ENCODE peak calls at places on chromosomes 13 and 19, in seven cellular contexts. W is NCI-H1092, O is NCI-H2029, L is T-cell, P is cardiac muscle cell, N is right cardiac atrium, Z is D341Med. R is an unnamed sample.

GRCh38 chr19:41994521-41994971 is 516 bp upstream of the ATP1A3 start:
- DNase-seq in Z (peak; percentile 66), W (no peak), O (no peak), L (no peak), N (no peak), P (no peak), R (no peak)

GRCh38 chr19:18100710-18101109 is 3.1 kb downstream of the MAST3 start:
- DNase-seq in O (no peak), W (no peak), L (no peak), Z (no peak), N (no peak), P (no peak), R (no peak)

GRCh38 chr19:28885965-28886364 is 327.0 kb downstream of the UQCRFS1 start:
- DNase-seq in Z (no peak), W (no peak), L (no peak), P (no peak), N (no peak), O (no peak), R (no peak)

GRCh38 chr19:43470288-43470687 is 4.9 kb upstream of the LYPD3 start:
- DNase-seq in L (peak; percentile 76), W (no peak), P (peak; percentile 7), Z (no peak), O (no peak), N (no peak), R (no peak)

GRCh38 chr19:54035215-54036178 is 28.2 kb downstream of the VSTM1 start:
- DNase-seq in O (no peak), Z (no peak), W (no peak), P (peak; percentile 91), L (no peak), N (no peak), R (no peak)

GRCh38 chr13:33884506-33885221 is 66.7 kb downstream of the RFC3 start:
- DNase-seq in W (no peak), N (no peak), P (peak; percentile 6), Z (no peak), L (no peak), O (no peak), R (no peak)

GRCh38 chr19:18253716-18254115 is 20.5 kb downstream of the IQCN start:
- DNase-seq in N (no peak), O (no peak), W (no peak), L (no peak), Z (no peak), P (no peak), R (no peak)

GRCh38 chr13:34156841-34157365 is 339.0 kb downstream of the RFC3 start:
- DNase-seq in W (peak; percentile 67), N (peak; percentile 50), O (peak; percentile 79), Z (no peak), L (no peak), P (peak; percentile 94), R (peak; percentile 28)

GRCh38 chr13:34513526-34513925 is 428.5 kb upstream of the NBEA start:
- DNase-seq in O (no peak), P (no peak), Z (no peak), W (no peak), N (no peak), L (no peak), R (no peak)

GRCh38 chr19:18304496-18305312 is 18.2 kb downstream of the LSM4 start:
- DNase-seq in O (peak; percentile 47), N (peak; percentile 96), Z (peak; percentile 52), L (peak; percentile 69), W (no peak), P (peak; percentile 89), R (no peak)

GRCh38 chr19:55229789-55230182 is 1.2 kb upstream of the TMEM86B start:
- DNase-seq in L (no peak), W (no peak), Z (no peak), N (no peak), O (no peak), P (no peak), R (no peak)

GRCh38 chr13:59754411-59754810 is 409.3 kb downstream of the DIAPH3 start:
- DNase-seq in W (no peak), Z (no peak), L (no peak), P (no peak), O (no peak), N (no peak), R (no peak)

GRCh38 chr13:43240278-43240677 is 216.9 kb downstream of the DNAJC15 start:
- DNase-seq in P (no peak), N (no peak), W (no peak), L (no peak), O (no peak), Z (no peak), R (no peak)

GRCh38 chr13:98664047-98664446 is 87.1 kb upstream of the STK24 start:
- DNase-seq in Z (no peak), O (no peak), W (no peak), P (peak; percentile 21), N (no peak), L (no peak), R (no peak)

GRCh38 chr13:51585696-51586095 is 1.4 kb downstream of the WDFY2 start:
- DNase-seq in Z (no peak), O (no peak), L (no peak), W (no peak), P (peak; percentile 25), N (no peak), R (peak; percentile 8)

GRCh38 chr13:109569938-109570711 is 216.3 kb downstream of the IRS2 start:
- DNase-seq in N (no peak), Z (no peak), L (peak; percentile 28), O (no peak), W (no peak), P (no peak), R (no peak)

GRCh38 chr13:80037505-80037888 is 303.4 kb downstream of the SPRY2 start:
- DNase-seq in N (no peak), P (peak; percentile 68), L (no peak), O (no peak), W (no peak), Z (no peak), R (no peak)

GRCh38 chr13:110635405-110636002 is 20.2 kb downstream of the NAXD start:
- DNase-seq in W (no peak), P (no peak), Z (no peak), O (no peak), N (peak; percentile 36), L (no peak), R (no peak)

GRCh38 chr19:58400638-58400915 is 5.1 kb downstream of the RNF225 start:
- DNase-seq in L (no peak), W (no peak), O (no peak), N (no peak), P (no peak), Z (no peak), R (no peak)

GRCh38 chr19:6222884-6223283 is 56.9 kb downstream of the MLLT1 start:
- DNase-seq in Z (no peak), W (no peak), P (no peak), L (no peak), O (no peak), N (peak; percentile 58), R (peak; percentile 52)

GRCh38 chr13:97248243-97248642 is 26.1 kb downstream of the MBNL2 start:
- DNase-seq in L (no peak), O (no peak), Z (no peak), N (no peak), P (no peak), W (no peak), R (no peak)

GRCh38 chr19:46404039-46404883 is 9.1 kb downstream of the CCDC8 start:
- DNase-seq in W (no peak), O (no peak), L (no peak), Z (no peak), N (peak; percentile 90), P (peak; percentile 76), R (peak; percentile 56)

GRCh38 chr13:94427313-94427712 is 52.2 kb downstream of the DCT start:
- DNase-seq in O (no peak), W (no peak), Z (no peak), N (no peak), L (no peak), P (no peak), R (no peak)

GRCh38 chr13:40406405-40407138 is 259.9 kb downstream of the FOXO1 start:
- DNase-seq in L (no peak), P (peak; percentile 85), O (no peak), N (no peak), Z (no peak), W (no peak), R (no peak)

GRCh38 chr13:67341406-67341805 is 111.3 kb upstream of the PCDH9 start:
- DNase-seq in P (no peak), W (no peak), N (no peak), O (no peak), Z (no peak), L (no peak), R (no peak)

GRCh38 chr19:40689339-40690049 is 957 bp downstream of the NUMBL start:
- DNase-seq in P (no peak), W (no peak), Z (no peak), L (no peak), N (peak; percentile 80), O (no peak), R (peak; percentile 3)

GRCh38 chr13:76164290-76164689 is 528.2 kb downstream of the LMO7 start:
- DNase-seq in Z (no peak), W (no peak), O (no peak), N (no peak), L (no peak), P (no peak), R (no peak)

GRCh38 chr13:88895261-88895941 is 1224.2 kb downstream of the SLITRK5 start:
- DNase-seq in N (no peak), O (no peak), L (no peak), P (no peak), W (no peak), Z (no peak), R (no peak)

GRCh38 chr19:46503848-46504453 is 8.3 kb upstream of the PNMA8B start:
- DNase-seq in P (no peak), Z (no peak), N (no peak), O (no peak), W (no peak), L (no peak), R (no peak)

GRCh38 chr19:2703077-2703437 is 563 bp upstream of the GNG7 start:
- DNase-seq in N (no peak), Z (no peak), O (no peak), W (no peak), P (no peak), L (no peak), R (no peak)

GRCh38 chr13:53137777-53138176 is 109.2 kb downstream of the OLFM4 start:
- DNase-seq in N (no peak), O (no peak), P (peak; percentile 94), W (no peak), L (no peak), Z (no peak), R (no peak)

GRCh38 chr19:16373539-16373938 is 48.9 kb downstream of the KLF2 start:
- DNase-seq in P (peak; percentile 75), O (no peak), N (peak; percentile 61), W (no peak), Z (no peak), L (no peak), R (no peak)

GRCh38 chr19:29673451-29674371 is 8.4 kb downstream of the PLEKHF1 start:
- DNase-seq in L (no peak), W (no peak), Z (no peak), N (no peak), P (no peak), O (no peak), R (no peak)

GRCh38 chr13:102846261-102847015 is 606 bp downstream of the ERCC5 start:
- DNase-seq in Z (peak; percentile 53), L (peak; percentile 52), O (no peak), N (peak; percentile 58), P (peak; percentile 49), W (peak; percentile 40), R (peak; percentile 68)

GRCh38 chr19:14786421-14786851 is 8.1 kb upstream of the ADGRE2 start:
- DNase-seq in N (no peak), Z (peak; percentile 80), L (no peak), P (peak; percentile 57), O (no peak), W (no peak), R (no peak)

GRCh38 chr13:48564046-48564445 is 31.2 kb upstream of the RCBTB2 start:
- DNase-seq in L (no peak), Z (no peak), P (no peak), N (no peak), O (no peak), W (no peak), R (no peak)